ENCODE peak calls at places on chromosomes 6 and 20, in eight cellular contexts. Y, X, N, C, F, J, G and Q are unnamed samples. For H3K36me3, the result is how much of the 10 kb centered on the place peaks cover.

GRCh38 chr6:158686791-158687381 is 37.0 kb downstream of the SYTL3 start:
- DNase-seq in Y (peak), X (no peak), N (no peak), C (peak), F (no peak), J (peak), G (no peak), Q (no peak)

GRCh38 chr20:63518946-63519764 is 1.4 kb upstream of the PPDPF start:
- DNase-seq in Y (no peak), X (no peak), N (peak), C (peak), F (no peak), J (no peak), G (peak), Q (peak)

GRCh38 chr20:445514-446336 is 16.6 kb downstream of the TBC1D20 start:
- DNase-seq in Y (no peak), X (no peak), N (no peak), C (no peak), F (no peak), J (no peak), G (no peak), Q (no peak)

GRCh38 chr20:1624811-1625690 is 5.2 kb upstream of the SIRPB1 start:
- DNase-seq in Y (no peak), X (no peak), N (no peak), C (no peak), F (no peak), J (no peak), G (no peak), Q (no peak)

GRCh38 chr6:128363424-128363823 is 157.0 kb downstream of the PTPRK start:
- DNase-seq in Y (no peak), X (no peak), N (no peak), C (no peak), F (no peak), J (no peak), G (no peak), Q (no peak)

GRCh38 chr20:33490934-33491656 is 1.2 kb downstream of the CBFA2T2 start:
- DNase-seq in Y (no peak), X (no peak), N (no peak), C (no peak), F (no peak), J (no peak), G (peak), Q (no peak)

GRCh38 chr20:1274485-1275313 is 8.6 kb downstream of the SNPH start:
- DNase-seq in Y (no peak), X (no peak), N (no peak), C (no peak), F (no peak), J (no peak), G (no peak), Q (no peak)

GRCh38 chr6:129446272-129446851 is 263.6 kb downstream of the ARHGAP18 start:
- DNase-seq in Y (no peak), X (no peak), N (no peak), C (no peak), F (no peak), J (no peak), G (no peak), Q (no peak)

GRCh38 chr20:38812915-38813573 is 7.5 kb downstream of the PPP1R16B start:
- DNase-seq in Y (no peak), X (no peak), N (no peak), C (no peak), F (no peak), J (no peak), G (no peak), Q (no peak)

GRCh38 chr6:20907486-20908071 is 373.3 kb downstream of the CDKAL1 start:
- DNase-seq in Y (no peak), X (peak), N (no peak), C (no peak), F (no peak), J (no peak), G (no peak), Q (peak)

GRCh38 chr20:34099675-34100074 is 12.4 kb downstream of the EIF2S2 start:
- DNase-seq in Y (no peak), X (no peak), N (no peak), C (no peak), F (no peak), J (no peak), G (no peak), Q (no peak)

GRCh38 chr6:116828983-116829382 is at the start of gene GPRC6A:
- DNase-seq in Y (no peak), X (no peak), N (no peak), C (no peak), F (no peak), J (no peak), G (no peak), Q (no peak)

GRCh38 chr6:26217714-26218075 is 130.5 kb downstream of the HFE start:
- DNase-seq in Y (no peak), X (no peak), N (no peak), C (peak), F (no peak), J (no peak), G (peak), Q (no peak)

GRCh38 chr20:63099426-63100267 is 92.9 kb upstream of the BHLHE23 start:
- DNase-seq in Y (no peak), X (no peak), N (peak), C (peak), F (no peak), J (no peak), G (no peak), Q (peak)

GRCh38 chr6:113351183-113351834 is 505.8 kb upstream of the MARCKS start:
- DNase-seq in Y (no peak), X (no peak), N (no peak), C (no peak), F (no peak), J (no peak), G (no peak), Q (no peak)

GRCh38 chr6:399785-400517 is 8.4 kb downstream of the IRF4 start:
- DNase-seq in Y (no peak), X (no peak), N (no peak), C (no peak), F (no peak), J (peak), G (no peak), Q (no peak)

GRCh38 chr6:154356118-154356517 is 485 bp downstream of the IPCEF1 start:
- DNase-seq in Y (no peak), X (no peak), N (no peak), C (no peak), F (no peak), J (no peak), G (no peak), Q (no peak)

GRCh38 chr6:26330835-26331808 is 33.9 kb upstream of the BTN3A2 start:
- DNase-seq in Y (no peak), X (no peak), N (no peak), C (no peak), F (no peak), J (peak), G (no peak), Q (peak)

GRCh38 chr6:145247677-145248419 is 487.5 kb downstream of the EPM2A start:
- DNase-seq in Y (no peak), X (no peak), N (no peak), C (no peak), F (no peak), J (no peak), G (no peak), Q (no peak)

GRCh38 chr6:152094992-152095592 is 287.6 kb downstream of the ESR1 start:
- DNase-seq in Y (no peak), X (peak), N (peak), C (no peak), F (peak), J (no peak), G (peak), Q (no peak)

GRCh38 chr6:161107779-161108380 is 116.3 kb downstream of the MAP3K4 start:
- DNase-seq in Y (no peak), X (no peak), N (no peak), C (no peak), F (no peak), J (no peak), G (no peak), Q (no peak)

GRCh38 chr20:47490795-47491194 is 10.9 kb upstream of the NCOA3 start:
- DNase-seq in Y (no peak), X (no peak), N (no peak), C (no peak), F (no peak), J (no peak), G (no peak), Q (no peak)

GRCh38 chr20:47493954-47494293 is 7.8 kb upstream of the NCOA3 start:
- DNase-seq in Y (no peak), X (no peak), N (no peak), C (no peak), F (no peak), J (no peak), G (peak), Q (no peak)

GRCh38 chr20:47492284-47492683 is 9.4 kb upstream of the NCOA3 start:
- DNase-seq in Y (no peak), X (no peak), N (no peak), C (no peak), F (no peak), J (no peak), G (no peak), Q (no peak)

GRCh38 chr20:47496118-47496517 is 5.6 kb upstream of the NCOA3 start:
- DNase-seq in Y (no peak), X (no peak), N (no peak), C (no peak), F (no peak), J (no peak), G (no peak), Q (no peak)

DNA sequence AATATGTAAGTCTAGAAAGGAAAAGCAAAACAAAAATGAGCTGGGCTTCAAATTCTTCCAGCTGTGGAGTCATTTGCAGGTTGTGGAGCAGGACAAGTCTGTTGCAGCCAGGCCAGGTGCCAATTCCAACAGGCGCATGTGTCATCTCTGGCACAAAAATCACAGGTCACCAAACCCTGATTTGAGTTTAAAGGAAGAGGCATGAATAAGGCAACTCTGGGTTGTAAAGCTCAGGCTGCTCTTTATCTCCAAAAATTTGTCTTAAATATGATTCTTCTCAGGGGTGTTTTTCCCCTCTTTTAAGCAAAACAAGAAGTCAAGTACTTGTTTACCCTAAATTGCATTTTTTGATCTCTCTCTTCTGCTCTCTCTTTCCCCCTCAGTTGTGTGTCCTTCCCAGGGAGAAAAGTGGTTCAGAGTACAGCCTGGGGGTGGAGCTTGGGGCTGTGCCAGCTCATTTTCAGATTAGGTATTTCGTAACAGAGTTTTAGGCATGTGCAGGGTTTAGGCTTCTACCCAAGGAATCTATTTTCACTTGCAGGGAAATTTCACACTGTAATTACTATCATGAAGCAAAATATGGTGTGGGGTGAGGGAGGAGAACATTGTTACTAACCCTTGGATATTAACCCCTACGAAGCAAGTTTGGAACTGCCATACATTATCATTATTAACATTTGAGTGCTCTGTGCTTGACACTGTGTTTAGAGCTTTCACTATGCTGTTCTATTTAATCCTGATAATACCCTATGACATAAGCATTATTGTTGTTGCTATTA is 8.3 kb upstream of the NCOA3 start:
- DNase-seq in Y (no peak), X (peak), N (peak), C (peak), F (peak), J (peak), G (peak), Q (no peak)
- H3K4me3 ChIP-seq in Y (no peak), X (peak), N (no peak), C (no peak), F (peak), J (no peak), G (no peak), Q (no peak)

GRCh38 chr20:44566018-44566417 is 16.4 kb upstream of the PKIG start:
- DNase-seq in Y (no peak), X (no peak), N (no peak), C (no peak), F (no peak), J (no peak), G (no peak), Q (no peak)
- H3K36me3 ChIP-seq in Y (under half), X (under half), N (under half), C (under half), F (under half), J (under half), G (under half), Q (under half)

GRCh38 chr6:150069707-150070106 is 786 bp upstream of the ULBP3 start:
- DNase-seq in Y (no peak), X (no peak), N (no peak), C (no peak), F (no peak), J (no peak), G (peak), Q (no peak)
- H3K4me3 ChIP-seq in Y (peak), X (peak), N (no peak), C (peak), F (peak), J (no peak), G (no peak), Q (no peak)

GRCh38 chr20:4573564-4574355 is 147.9 kb upstream of the PRND start:
- DNase-seq in Y (no peak), X (no peak), N (no peak), C (no peak), F (no peak), J (no peak), G (no peak), Q (no peak)
- H3K36me3 ChIP-seq in Y (under half), X (under half), N (under half), C (under half), F (under half), J (under half), G (under half), Q (under half)

GRCh38 chr20:47546184-47547033 is 44.7 kb downstream of the NCOA3 start:
- DNase-seq in Y (no peak), X (no peak), N (no peak), C (no peak), F (no peak), J (no peak), G (no peak), Q (no peak)
- H3K4me3 ChIP-seq in Y (no peak), X (no peak), N (no peak), C (no peak), F (no peak), J (no peak), G (no peak), Q (no peak)

GRCh38 chr20:18543932-18544331 is 23.3 kb upstream of the SMIM26 start:
- DNase-seq in Y (no peak), X (no peak), N (peak), C (no peak), F (no peak), J (no peak), G (peak), Q (no peak)
- H3K36me3 ChIP-seq in Y (half or more), X (under half), N (under half), C (half or more), F (half or more), J (half or more), G (under half), Q (under half)

GRCh38 chr6:72683797-72684196 is 61.9 kb downstream of the KCNQ5 start:
- DNase-seq in Y (no peak), X (no peak), N (no peak), C (no peak), F (no peak), J (no peak), G (no peak), Q (no peak)

GRCh38 chr6:72691298-72691697 is 69.4 kb downstream of the KCNQ5 start:
- DNase-seq in Y (no peak), X (no peak), N (no peak), C (no peak), F (no peak), J (no peak), G (no peak), Q (no peak)

GRCh38 chr6:72689107-72689954 is 67.5 kb downstream of the KCNQ5 start:
- DNase-seq in Y (no peak), X (no peak), N (no peak), C (no peak), F (no peak), J (no peak), G (no peak), Q (no peak)
- H3K4me3 ChIP-seq in Y (no peak), X (no peak), N (no peak), C (no peak), F (no peak), J (no peak), G (no peak), Q (no peak)

GRCh38 chr20:6126846-6127245 is 4.0 kb upstream of the FERMT1 start:
- DNase-seq in Y (no peak), X (no peak), N (no peak), C (no peak), F (no peak), J (no peak), G (no peak), Q (no peak)

GRCh38 chr20:6127825-6128224 is 5.0 kb upstream of the FERMT1 start:
- DNase-seq in Y (no peak), X (no peak), N (no peak), C (no peak), F (no peak), J (no peak), G (no peak), Q (no peak)

GRCh38 chr20:6134592-6134991 is 11.8 kb upstream of the FERMT1 start:
- DNase-seq in Y (no peak), X (no peak), N (no peak), C (no peak), F (no peak), J (no peak), G (no peak), Q (no peak)

DNA sequence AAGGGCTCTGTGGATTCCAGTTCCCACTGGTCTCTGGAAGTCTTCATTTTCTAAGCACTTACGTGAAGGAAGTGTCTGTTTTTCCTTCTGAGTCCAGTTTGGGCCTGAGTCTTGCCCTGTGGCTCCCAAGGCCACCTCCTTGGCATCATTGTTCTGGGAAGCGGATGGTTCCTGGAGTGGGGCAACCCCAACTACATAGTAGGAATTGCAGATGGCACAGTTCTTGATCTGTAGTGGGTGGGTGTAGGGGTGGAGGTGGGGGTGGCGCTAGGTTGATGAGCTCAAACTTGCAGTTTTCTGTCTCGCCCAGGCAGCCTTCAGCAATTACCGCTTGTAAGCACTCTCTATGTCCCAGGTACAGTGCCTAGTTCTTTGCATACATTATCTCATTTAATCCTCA is 7.2 kb upstream of the FERMT1 start:
- DNase-seq in Y (no peak), X (no peak), N (no peak), C (no peak), F (no peak), J (no peak), G (no peak), Q (no peak)
- H3K36me3 ChIP-seq in Y (under half), X (under half), N (under half), C (under half), F (under half), J (under half), G (under half), Q (under half)

GRCh38 chr6:3610206-3610605 is 141.3 kb downstream of the PXDC1 start:
- DNase-seq in Y (no peak), X (no peak), N (no peak), C (no peak), F (no peak), J (no peak), G (no peak), Q (no peak)
- H3K4me3 ChIP-seq in Y (no peak), X (no peak), N (no peak), C (no peak), F (no peak), J (no peak), G (no peak), Q (no peak)

DNA sequence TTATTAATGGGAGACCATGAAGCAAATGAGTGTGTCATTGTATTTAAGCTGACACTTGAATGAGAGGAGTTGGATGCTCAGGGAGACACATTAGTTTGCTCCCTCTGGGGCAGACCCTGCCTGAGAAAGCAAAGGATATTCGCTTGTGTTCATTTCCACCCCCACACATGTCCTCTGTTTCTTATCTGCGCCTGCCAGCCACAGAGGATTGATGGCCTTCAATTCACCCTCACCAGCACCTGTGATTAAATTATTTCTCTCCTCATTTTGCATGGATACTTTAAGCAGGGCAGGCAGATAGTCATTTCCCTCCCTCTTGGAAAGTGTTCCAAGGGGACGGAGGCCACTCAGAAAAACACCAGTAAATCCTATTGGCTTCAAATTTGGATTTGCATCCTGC is 185.2 kb upstream of the GMDS start:
- DNase-seq in Y (no peak), X (no peak), N (no peak), C (no peak), F (no peak), J (no peak), G (no peak), Q (no peak)
- H3K36me3 ChIP-seq in Y (under half), X (under half), N (under half), C (under half), F (under half), J (under half), G (under half), Q (under half)